ENCODE peak calls at places on chromosomes 7 and 10, in five cellular contexts. One of them, this sample, is unnamed.

GRCh38 chr10:26855186-26855585 is 5.6 kb downstream of the ABI1 start:
- DNase-seq in prostate gland: no peak
- DNase-seq in GM12878: no peak
- DNase-seq in neural progenitor cell: no peak
- DNase-seq in hepatocyte: no peak
- DNase-seq in this sample: no peak

GRCh38 chr10:75428434-75429158 is 2.8 kb upstream of the LRMDA start:
- DNase-seq in prostate gland: no peak
- DNase-seq in GM12878: peak
- DNase-seq in neural progenitor cell: no peak
- DNase-seq in hepatocyte: no peak
- DNase-seq in this sample: no peak

GRCh38 chr7:39954694-39955093 is 4.6 kb downstream of the CDK13 start:
- DNase-seq in prostate gland: no peak
- DNase-seq in GM12878: no peak
- DNase-seq in neural progenitor cell: no peak
- DNase-seq in hepatocyte: no peak
- DNase-seq in this sample: no peak

GRCh38 chr7:128387663-128388485 is 21.9 kb downstream of the IMPDH1 start:
- DNase-seq in prostate gland: peak
- DNase-seq in GM12878: no peak
- DNase-seq in neural progenitor cell: peak
- DNase-seq in hepatocyte: peak
- DNase-seq in this sample: no peak

GRCh38 chr7:5666361-5666760 is 115.1 kb downstream of the RNF216 start:
- DNase-seq in prostate gland: no peak
- DNase-seq in GM12878: no peak
- DNase-seq in neural progenitor cell: peak
- DNase-seq in hepatocyte: no peak
- DNase-seq in this sample: no peak

GRCh38 chr7:26506196-26506595 is 214.5 kb downstream of the SNX10 start:
- DNase-seq in prostate gland: no peak
- DNase-seq in GM12878: no peak
- DNase-seq in neural progenitor cell: no peak
- DNase-seq in hepatocyte: no peak
- DNase-seq in this sample: no peak

GRCh38 chr7:108875139-108875538 is 305.5 kb downstream of the DNAJB9 start:
- DNase-seq in prostate gland: no peak
- DNase-seq in GM12878: no peak
- DNase-seq in neural progenitor cell: no peak
- DNase-seq in hepatocyte: no peak
- DNase-seq in this sample: no peak

GRCh38 chr10:97333351-97333600 is 1.3 kb downstream of the FRAT2 start:
- DNase-seq in prostate gland: no peak
- DNase-seq in GM12878: no peak
- DNase-seq in neural progenitor cell: peak
- DNase-seq in hepatocyte: peak
- DNase-seq in this sample: no peak

GRCh38 chr10:82558208-82558607 is 683.2 kb downstream of the NRG3 start:
- DNase-seq in prostate gland: no peak
- DNase-seq in GM12878: no peak
- DNase-seq in neural progenitor cell: no peak
- DNase-seq in hepatocyte: peak
- DNase-seq in this sample: no peak

GRCh38 chr7:140231779-140232491 is 55.2 kb upstream of the KDM7A start:
- DNase-seq in prostate gland: peak
- DNase-seq in GM12878: no peak
- DNase-seq in neural progenitor cell: no peak
- DNase-seq in hepatocyte: no peak
- DNase-seq in this sample: no peak

GRCh38 chr10:63866075-63866746 is 345.0 kb downstream of the REEP3 start:
- DNase-seq in prostate gland: peak
- DNase-seq in GM12878: peak
- DNase-seq in neural progenitor cell: peak
- DNase-seq in hepatocyte: peak
- DNase-seq in this sample: no peak

GRCh38 chr10:77920495-77920894 is 6.1 kb downstream of the DLG5 start:
- DNase-seq in prostate gland: no peak
- DNase-seq in GM12878: no peak
- DNase-seq in neural progenitor cell: no peak
- DNase-seq in hepatocyte: no peak
- DNase-seq in this sample: no peak

GRCh38 chr10:75350791-75351190 is 50.8 kb downstream of the ZNF503 start:
- DNase-seq in prostate gland: no peak
- DNase-seq in GM12878: no peak
- DNase-seq in neural progenitor cell: no peak
- DNase-seq in hepatocyte: no peak
- DNase-seq in this sample: no peak

GRCh38 chr10:110311357-110311949 is 6.7 kb upstream of the SMNDC1 start:
- DNase-seq in prostate gland: no peak
- DNase-seq in GM12878: peak
- DNase-seq in neural progenitor cell: peak
- DNase-seq in hepatocyte: peak
- DNase-seq in this sample: no peak

GRCh38 chr10:51937736-51938135 is 238.3 kb upstream of the CSTF2T start:
- DNase-seq in prostate gland: no peak
- DNase-seq in GM12878: no peak
- DNase-seq in neural progenitor cell: no peak
- DNase-seq in hepatocyte: no peak
- DNase-seq in this sample: no peak

GRCh38 chr7:35768346-35768745 is 32.5 kb upstream of the SEPTIN7 start:
- DNase-seq in prostate gland: no peak
- DNase-seq in GM12878: no peak
- DNase-seq in neural progenitor cell: no peak
- DNase-seq in hepatocyte: no peak
- DNase-seq in this sample: no peak

GRCh38 chr10:74837750-74838149 is 11.3 kb downstream of the KAT6B start:
- DNase-seq in prostate gland: no peak
- DNase-seq in GM12878: no peak
- DNase-seq in neural progenitor cell: no peak
- DNase-seq in hepatocyte: no peak
- DNase-seq in this sample: no peak

GRCh38 chr7:131521651-131522163 is 34.7 kb downstream of the PODXL start:
- DNase-seq in prostate gland: peak
- DNase-seq in GM12878: no peak
- DNase-seq in neural progenitor cell: peak
- DNase-seq in hepatocyte: no peak
- DNase-seq in this sample: no peak
- TF ChIP-seq CTCF in prostate gland: no peak
- TF ChIP-seq CTCF in GM12878: no peak
- TF ChIP-seq CTCF in neural progenitor cell: no peak
- TF ChIP-seq CTCF in hepatocyte: no peak
- TF ChIP-seq CTCF in this sample: no peak

GRCh38 chr7:30887464-30887872 is 24.2 kb upstream of the AQP1 start:
- DNase-seq in prostate gland: no peak
- DNase-seq in GM12878: no peak
- DNase-seq in neural progenitor cell: peak
- DNase-seq in hepatocyte: no peak
- DNase-seq in this sample: no peak

GRCh38 chr7:30893357-30893756 is 18.3 kb upstream of the AQP1 start:
- DNase-seq in prostate gland: no peak
- DNase-seq in GM12878: no peak
- DNase-seq in neural progenitor cell: no peak
- DNase-seq in hepatocyte: no peak
- DNase-seq in this sample: no peak

GRCh38 chr7:30886608-30887011 is 25.0 kb upstream of the AQP1 start:
- DNase-seq in prostate gland: no peak
- DNase-seq in GM12878: no peak
- DNase-seq in neural progenitor cell: no peak
- DNase-seq in hepatocyte: no peak
- DNase-seq in this sample: no peak

GRCh38 chr7:30884881-30885280 is 26.8 kb upstream of the AQP1 start:
- DNase-seq in prostate gland: no peak
- DNase-seq in GM12878: no peak
- DNase-seq in neural progenitor cell: no peak
- DNase-seq in hepatocyte: no peak
- DNase-seq in this sample: no peak

DNA sequence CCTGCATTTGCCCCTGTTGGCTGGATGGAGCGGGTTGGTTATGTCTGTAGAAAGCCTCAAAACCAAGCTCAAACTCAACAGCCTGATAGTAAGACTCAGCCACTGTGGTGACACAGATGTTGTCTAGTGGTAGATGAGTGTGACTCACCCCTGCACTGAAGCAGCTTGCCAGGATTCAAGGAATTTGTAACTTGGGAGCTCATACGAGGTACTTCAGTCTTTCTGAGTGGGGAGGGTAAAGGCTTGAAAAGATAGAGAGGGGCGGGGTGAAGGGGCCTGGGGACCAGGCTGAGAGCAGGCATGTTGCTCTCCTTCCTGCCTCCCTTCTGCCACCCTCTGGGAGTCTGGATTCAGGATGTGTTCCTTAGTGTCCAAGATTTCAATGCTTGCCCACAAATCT is 22.9 kb upstream of the AQP1 start:
- DNase-seq in prostate gland: no peak
- DNase-seq in GM12878: no peak
- DNase-seq in neural progenitor cell: no peak
- DNase-seq in hepatocyte: peak
- DNase-seq in this sample: no peak
- TF ChIP-seq CTCF in prostate gland: no peak
- TF ChIP-seq CTCF in GM12878: no peak
- TF ChIP-seq CTCF in neural progenitor cell: no peak
- TF ChIP-seq CTCF in hepatocyte: no peak
- TF ChIP-seq CTCF in this sample: no peak

GRCh38 chr10:48659790-48660189 is 24.9 kb upstream of the WDFY4 start:
- DNase-seq in prostate gland: no peak
- DNase-seq in GM12878: no peak
- DNase-seq in neural progenitor cell: peak
- DNase-seq in hepatocyte: no peak
- DNase-seq in this sample: no peak
- TF ChIP-seq CTCF in prostate gland: no peak
- TF ChIP-seq CTCF in GM12878: peak
- TF ChIP-seq CTCF in neural progenitor cell: peak
- TF ChIP-seq CTCF in hepatocyte: peak
- TF ChIP-seq CTCF in this sample: no peak

GRCh38 chr10:14889318-14889717 is 10.7 kb downstream of the SUV39H2 start:
- DNase-seq in prostate gland: no peak
- DNase-seq in GM12878: no peak
- DNase-seq in neural progenitor cell: no peak
- DNase-seq in hepatocyte: no peak
- DNase-seq in this sample: no peak
- TF ChIP-seq CTCF in prostate gland: no peak
- TF ChIP-seq CTCF in GM12878: peak
- TF ChIP-seq CTCF in neural progenitor cell: peak
- TF ChIP-seq CTCF in hepatocyte: peak
- TF ChIP-seq CTCF in this sample: no peak

GRCh38 chr10:33939892-33940291 is 605.4 kb upstream of the NRP1 start:
- DNase-seq in prostate gland: no peak
- DNase-seq in GM12878: no peak
- DNase-seq in neural progenitor cell: peak
- DNase-seq in hepatocyte: no peak
- DNase-seq in this sample: no peak
- TF ChIP-seq CTCF in prostate gland: no peak
- TF ChIP-seq CTCF in GM12878: no peak
- TF ChIP-seq CTCF in neural progenitor cell: no peak
- TF ChIP-seq CTCF in hepatocyte: no peak
- TF ChIP-seq CTCF in this sample: no peak

GRCh38 chr7:117186631-117187030 is 136.2 kb downstream of the WNT2 start:
- DNase-seq in prostate gland: no peak
- DNase-seq in GM12878: no peak
- DNase-seq in neural progenitor cell: no peak
- DNase-seq in hepatocyte: no peak
- DNase-seq in this sample: no peak

GRCh38 chr7:117186218-117186617 is 136.6 kb downstream of the WNT2 start:
- DNase-seq in prostate gland: no peak
- DNase-seq in GM12878: no peak
- DNase-seq in neural progenitor cell: no peak
- DNase-seq in hepatocyte: no peak
- DNase-seq in this sample: no peak

GRCh38 chr7:117183729-117184128 is 139.1 kb downstream of the WNT2 start:
- DNase-seq in prostate gland: no peak
- DNase-seq in GM12878: no peak
- DNase-seq in neural progenitor cell: no peak
- DNase-seq in hepatocyte: no peak
- DNase-seq in this sample: no peak

GRCh38 chr7:117185124-117185523 is 137.7 kb downstream of the WNT2 start:
- DNase-seq in prostate gland: no peak
- DNase-seq in GM12878: no peak
- DNase-seq in neural progenitor cell: no peak
- DNase-seq in hepatocyte: no peak
- DNase-seq in this sample: no peak

GRCh38 chr7:117184367-117184766 is 138.5 kb downstream of the WNT2 start:
- DNase-seq in prostate gland: no peak
- DNase-seq in GM12878: no peak
- DNase-seq in neural progenitor cell: no peak
- DNase-seq in hepatocyte: no peak
- DNase-seq in this sample: no peak
- TF ChIP-seq CTCF in prostate gland: no peak
- TF ChIP-seq CTCF in GM12878: no peak
- TF ChIP-seq CTCF in neural progenitor cell: no peak
- TF ChIP-seq CTCF in hepatocyte: no peak
- TF ChIP-seq CTCF in this sample: no peak

GRCh38 chr7:82740246-82740848 is 296.8 kb upstream of the CACNA2D1 start:
- DNase-seq in prostate gland: no peak
- DNase-seq in GM12878: no peak
- DNase-seq in neural progenitor cell: peak
- DNase-seq in hepatocyte: peak
- DNase-seq in this sample: no peak
- TF ChIP-seq CTCF in prostate gland: no peak
- TF ChIP-seq CTCF in GM12878: peak
- TF ChIP-seq CTCF in neural progenitor cell: peak
- TF ChIP-seq CTCF in hepatocyte: peak
- TF ChIP-seq CTCF in this sample: no peak

This sample was measured in vagina.